ENCODE peak calls at places on chromosomes 2 and 18, in seven cellular contexts. Z is IMR-90, B is GM12865, I is tibial artery, S is right atrium auricular region, O is dorsolateral prefrontal cortex, Q is AG04449. R is an unnamed sample.

GRCh38 chr2:33395660-33396249 is 80.7 kb upstream of the RASGRP3 start:
- DNase-seq in Z (peak), B (peak), I (peak), S (no peak), O (no peak), Q (no peak), R (peak)

GRCh38 chr2:233039217-233040173 is 7.0 kb downstream of the NEU2 start:
- DNase-seq in Z (no peak), B (no peak), I (no peak), S (no peak), O (no peak), Q (no peak), R (no peak)

GRCh38 chr2:37489536-37489935 is 145.1 kb downstream of the QPCT start:
- DNase-seq in Z (peak), B (no peak), I (no peak), S (no peak), O (no peak), Q (no peak), R (no peak)

GRCh38 chr2:215680605-215681598 is 245.0 kb upstream of the FN1 start:
- DNase-seq in Z (peak), B (peak), I (peak), S (no peak), O (no peak), Q (peak), R (peak)

GRCh38 chr2:168639024-168639423 is 163.4 kb upstream of the NOSTRIN start:
- DNase-seq in Z (no peak), B (no peak), I (no peak), S (no peak), O (no peak), Q (no peak), R (no peak)

GRCh38 chr2:236449167-236449586 is 120.4 kb upstream of the ACKR3 start:
- DNase-seq in Z (no peak), B (no peak), I (no peak), S (no peak), O (peak), Q (no peak), R (no peak)

GRCh38 chr18:6729247-6730091 is at the start of gene ARHGAP28:
- DNase-seq in Z (peak), B (peak), I (peak), S (peak), O (peak), Q (no peak), R (peak)

GRCh38 chr2:190180313-190181065 is 118.0 kb upstream of the MSTN start:
- DNase-seq in Z (no peak), B (peak), I (no peak), S (peak), O (peak), Q (no peak), R (peak)

GRCh38 chr2:219707496-219708285 is 80.3 kb downstream of the SLC4A3 start:
- DNase-seq in Z (peak), B (no peak), I (no peak), S (no peak), O (no peak), Q (no peak), R (no peak)

GRCh38 chr2:53173126-53173525 is 594.5 kb upstream of the CHAC2 start:
- DNase-seq in Z (no peak), B (no peak), I (no peak), S (no peak), O (no peak), Q (no peak), R (no peak)

GRCh38 chr18:34158881-34159690 is 65.6 kb downstream of the NOL4 start:
- DNase-seq in Z (peak), B (peak), I (peak), S (no peak), O (peak), Q (no peak), R (peak)

GRCh38 chr2:98912221-98912851 is 23.7 kb downstream of the CRACDL start:
- DNase-seq in Z (peak), B (no peak), I (no peak), S (no peak), O (peak), Q (peak), R (peak)

GRCh38 chr2:85318222-85319182 is 9.3 kb downstream of the TGOLN2 start:
- DNase-seq in Z (peak), B (peak), I (no peak), S (no peak), O (no peak), Q (peak), R (peak)

GRCh38 chr2:172672999-172673726 is 62.5 kb upstream of the RAPGEF4 start:
- DNase-seq in Z (no peak), B (no peak), I (no peak), S (no peak), O (no peak), Q (no peak), R (peak)

GRCh38 chr2:98634406-98635092 is 26.2 kb downstream of the UNC50 start:
- DNase-seq in Z (no peak), B (peak), I (no peak), S (no peak), O (no peak), Q (no peak), R (peak)

GRCh38 chr2:128293426-128293755 is 25.3 kb downstream of the HS6ST1 start:
- DNase-seq in Z (no peak), B (no peak), I (no peak), S (no peak), O (no peak), Q (no peak), R (no peak)

GRCh38 chr18:32173654-32174053 is 16.2 kb upstream of the MEP1B start:
- DNase-seq in Z (no peak), B (no peak), I (no peak), S (no peak), O (no peak), Q (no peak), R (no peak)

GRCh38 chr2:113986886-113987285 is 97.0 kb downstream of the ACTR3 start:
- DNase-seq in Z (no peak), B (no peak), I (no peak), S (no peak), O (no peak), Q (no peak), R (no peak)

GRCh38 chr2:227376911-227377396 is 2.2 kb downstream of the TM4SF20 start:
- DNase-seq in Z (peak), B (peak), I (no peak), S (no peak), O (no peak), Q (no peak), R (peak)

GRCh38 chr18:75183524-75183923 is 25.4 kb downstream of the PTGR3 start:
- DNase-seq in Z (peak), B (no peak), I (no peak), S (peak), O (no peak), Q (no peak), R (no peak)

GRCh38 chr2:112665113-112665780 is 19.5 kb downstream of the SLC20A1 start:
- DNase-seq in Z (no peak), B (no peak), I (no peak), S (no peak), O (no peak), Q (no peak), R (no peak)

GRCh38 chr2:211457325-211457724 is 900.9 kb downstream of the CPS1 start:
- DNase-seq in Z (no peak), B (no peak), I (no peak), S (no peak), O (no peak), Q (no peak), R (no peak)

GRCh38 chr18:74478316-74478715 is 17.8 kb upstream of the CNDP2 start:
- DNase-seq in Z (no peak), B (no peak), I (no peak), S (peak), O (no peak), Q (no peak), R (no peak)

GRCh38 chr2:238853724-238854123 is 5.8 kb downstream of the TWIST2 start:
- DNase-seq in Z (no peak), B (no peak), I (no peak), S (no peak), O (no peak), Q (no peak), R (no peak)

GRCh38 chr2:219545610-219546352 is 2.0 kb downstream of the TMEM198 start:
- DNase-seq in Z (no peak), B (no peak), I (no peak), S (no peak), O (no peak), Q (no peak), R (no peak)

GRCh38 chr2:191938779-191939178 is 91.9 kb upstream of the CAVIN2 start:
- DNase-seq in Z (no peak), B (no peak), I (no peak), S (no peak), O (no peak), Q (no peak), R (no peak)

GRCh38 chr2:189037518-189037917 is 63.3 kb downstream of the COL3A1 start:
- DNase-seq in Z (peak), B (no peak), I (no peak), S (no peak), O (no peak), Q (no peak), R (peak)

GRCh38 chr2:16253291-16253690 is 312.9 kb downstream of the MYCN start:
- DNase-seq in Z (no peak), B (no peak), I (no peak), S (peak), O (no peak), Q (no peak), R (no peak)

GRCh38 chr2:44674473-44675299 is 266.8 kb upstream of the SIX3 start:
- DNase-seq in Z (no peak), B (no peak), I (no peak), S (no peak), O (no peak), Q (no peak), R (no peak)

DNA sequence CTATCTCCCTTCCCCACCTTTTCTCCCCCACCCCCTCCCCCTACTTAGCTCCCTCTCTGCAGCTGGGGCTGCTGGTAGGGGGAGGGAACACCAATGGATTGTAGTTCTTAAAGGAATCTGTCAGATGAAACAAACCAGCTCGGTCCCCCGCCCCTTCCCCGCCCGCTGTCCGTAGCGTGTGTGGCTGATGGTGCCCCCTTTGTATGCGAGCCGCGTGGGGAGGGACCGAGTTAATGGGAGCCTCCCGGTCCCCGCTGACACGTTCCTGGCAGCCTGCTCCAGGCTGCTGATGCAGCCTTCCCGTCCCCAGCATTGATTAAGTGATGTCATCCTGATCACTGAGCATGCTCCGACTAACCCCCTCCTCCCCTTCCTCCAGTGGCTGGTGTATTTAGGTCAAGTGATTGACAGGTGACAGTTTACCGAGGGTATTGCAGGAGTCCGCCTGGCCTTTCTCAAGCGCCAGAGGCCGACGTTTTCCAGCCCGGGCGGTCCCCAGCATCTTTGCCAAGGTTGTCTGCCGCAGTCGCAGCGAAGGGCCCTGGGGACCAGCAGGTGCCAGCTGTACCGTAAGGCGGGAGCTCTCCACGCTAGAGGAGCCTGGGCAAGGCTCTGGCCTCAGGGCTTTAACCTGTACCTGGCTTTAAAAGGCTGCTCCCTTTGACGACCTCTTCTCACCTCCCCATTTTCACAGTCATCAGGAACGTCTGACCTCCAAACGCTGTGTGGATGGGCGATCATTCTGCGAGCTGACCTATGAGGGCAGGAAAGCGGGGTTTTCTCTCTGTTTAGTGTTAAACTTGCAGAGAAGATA is 1.8 kb downstream of the KIF5C start:
- DNase-seq in Z (no peak), B (peak), I (no peak), S (no peak), O (peak), Q (no peak), R (no peak)
- H3K4me3 ChIP-seq in Z (no peak), B (peak), I (peak), S (peak), O (peak), Q (no peak), R (no peak)

GRCh38 chr2:21318263-21318662 is 194.5 kb downstream of the TDRD15 start:
- DNase-seq in Z (no peak), B (no peak), I (no peak), S (no peak), O (no peak), Q (no peak), R (no peak)

DNA sequence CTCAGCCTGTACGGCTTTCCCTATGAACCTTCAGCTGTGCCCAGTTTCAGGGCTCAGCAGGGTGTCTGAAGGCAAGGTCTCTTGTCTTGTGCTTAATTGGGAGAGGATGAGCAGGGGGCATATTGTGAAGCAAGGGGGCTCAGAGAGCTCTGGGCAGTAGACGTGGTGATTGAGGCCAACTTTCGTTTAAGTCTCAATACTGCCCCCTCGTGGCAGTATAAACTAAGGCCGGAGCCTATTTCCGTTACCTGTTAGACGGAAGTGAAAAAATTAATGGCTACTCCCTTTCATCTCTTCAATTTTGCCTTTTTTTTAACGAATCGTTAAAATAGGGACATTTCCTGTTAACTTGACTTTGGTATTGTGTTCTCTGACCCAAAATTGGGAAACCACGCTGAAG is 193.4 kb downstream of the TDRD15 start:
- DNase-seq in Z (peak), B (peak), I (peak), S (peak), O (peak), Q (no peak), R (peak)
- TF ChIP-seq CTCF in Z (peak), B (peak), I (peak), S (peak), O (peak), Q (no peak), R (no peak)

GRCh38 chr2:26298286-26298637 is 47.7 kb upstream of the SELENOI start:
- DNase-seq in Z (no peak), B (no peak), I (no peak), S (no peak), O (no peak), Q (no peak), R (no peak)
- H3K4me3 ChIP-seq in Z (no peak), B (no peak), I (peak), S (peak), O (peak), Q (no peak), R (no peak)

GRCh38 chr18:49207373-49207772 is 253.1 kb downstream of the DYM start:
- DNase-seq in Z (peak), B (no peak), I (no peak), S (no peak), O (no peak), Q (no peak), R (no peak)

GRCh38 chr18:49201464-49201863 is 250.7 kb upstream of the SMAD7 start:
- DNase-seq in Z (no peak), B (no peak), I (no peak), S (no peak), O (no peak), Q (no peak), R (no peak)

GRCh38 chr18:49206717-49207116 is 253.7 kb downstream of the DYM start:
- DNase-seq in Z (peak), B (no peak), I (no peak), S (no peak), O (no peak), Q (no peak), R (peak)
- TF ChIP-seq CTCF in Z (peak), B (no peak), I (no peak), S (no peak), O (peak), Q (peak), R (no peak)

DNA sequence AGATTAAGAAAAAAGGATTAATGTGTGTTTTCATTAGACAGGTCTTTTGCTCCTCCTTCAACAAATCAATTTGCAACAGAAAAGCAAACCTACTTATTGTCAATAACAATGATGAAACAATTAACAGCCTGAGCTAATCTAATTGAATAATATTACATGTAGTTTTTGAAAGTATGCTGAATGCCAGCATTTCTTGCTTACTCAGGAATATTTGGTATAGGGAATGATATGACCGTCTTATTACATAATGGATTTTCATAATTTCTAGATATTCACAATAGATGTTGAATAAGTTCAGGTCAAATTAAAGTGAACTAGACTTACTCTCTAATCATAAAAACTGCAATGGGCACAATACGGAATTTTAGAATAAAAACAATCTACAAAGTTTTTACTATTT is 1493.8 kb upstream of the NXPH2 start:
- DNase-seq in Z (no peak), B (no peak), I (no peak), S (no peak), O (no peak), Q (no peak), R (no peak)
- H3K4me3 ChIP-seq in Z (no peak), B (no peak), I (no peak), S (no peak), O (no peak), Q (no peak), R (no peak)

DNA sequence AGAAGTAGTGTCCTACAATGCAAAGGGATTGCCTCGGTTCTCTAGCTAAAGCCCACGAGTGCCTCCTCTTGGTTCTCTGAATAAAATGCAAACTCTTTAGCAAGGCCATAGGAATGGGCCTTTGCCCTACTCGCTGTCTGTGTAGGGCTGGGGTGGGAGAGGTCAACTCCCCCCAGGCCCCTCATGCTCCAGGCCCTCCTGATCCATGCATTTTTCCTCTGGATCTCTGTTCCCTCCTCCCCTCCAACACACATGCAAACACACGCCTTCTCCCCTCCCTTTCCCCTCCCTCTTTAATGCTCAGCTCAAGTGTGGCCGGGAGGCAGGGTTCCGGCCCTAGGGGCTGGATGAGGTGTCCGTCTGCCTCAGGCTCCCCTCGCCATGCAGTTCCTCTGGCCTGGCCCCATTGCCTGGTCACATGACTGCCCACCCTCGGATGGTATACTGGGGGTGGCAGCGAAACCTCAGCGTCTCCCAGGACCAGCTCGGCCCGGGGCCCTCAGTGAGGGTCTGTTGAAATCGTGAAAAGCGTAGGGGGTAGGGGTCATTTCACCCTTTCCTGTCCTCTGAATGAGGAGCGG is 14.9 kb upstream of the KLF11 start:
- DNase-seq in Z (no peak), B (peak), I (no peak), S (no peak), O (no peak), Q (no peak), R (no peak)
- TF ChIP-seq CTCF in Z (no peak), B (peak), I (no peak), S (no peak), O (no peak), Q (no peak), R (no peak)

GRCh38 chr2:29463181-29463900 is 348.1 kb downstream of the CLIP4 start:
- DNase-seq in Z (peak), B (no peak), I (no peak), S (no peak), O (no peak), Q (peak), R (peak)
- H3K4me3 ChIP-seq in Z (no peak), B (no peak), I (no peak), S (no peak), O (no peak), Q (no peak), R (no peak)

GRCh38 chr18:55477537-55478300 is 110.3 kb downstream of the TCF4 start:
- DNase-seq in Z (peak), B (peak), I (peak), S (peak), O (no peak), Q (no peak), R (peak)
- TF ChIP-seq CTCF in Z (no peak), B (peak), I (peak), S (no peak), O (peak), Q (peak), R (peak)

R was measured in cardiac fibroblast.